ENCODE peak calls at places on chromosomes 16 and 17, in four cellular contexts. I, J, A and Y are unnamed samples.
A peak's percentile ranks its signal among the peaks of the same experiment; 100 is the strongest.

GRCh38 chr17:1134634-1135324 is 45.0 kb downstream of the ABR start:
- DNase-seq in A (no peak), I (no peak), J (no peak), Y (no peak)

GRCh38 chr16:25481636-25482035 is 210.1 kb upstream of the HS3ST4 start:
- DNase-seq in I (no peak), A (no peak), J (no peak), Y (no peak)

GRCh38 chr16:88662222-88662842 is 559 bp downstream of the MVD start:
- DNase-seq in A (no peak), I (no peak), J (no peak), Y (no peak)

GRCh38 chr17:10516065-10516464 is 2.3 kb downstream of the MYH1 start:
- DNase-seq in I (no peak), J (no peak), A (no peak), Y (no peak)

GRCh38 chr17:48915459-48916282 is 7.5 kb downstream of the UBE2Z start:
- DNase-seq in I (peak; percentile 60), J (peak; percentile 39), A (peak; percentile 94), Y (peak; percentile 74)

GRCh38 chr17:74639704-74640142 is 16.2 kb upstream of the CD300E start:
- DNase-seq in I (no peak), J (no peak), A (no peak), Y (no peak)

GRCh38 chr16:15650698-15651161 is 685 bp downstream of the NDE1 start:
- DNase-seq in J (peak; percentile 20), A (peak; percentile 11), I (no peak), Y (peak; percentile 26)

GRCh38 chr17:2453325-2453724 is 52.5 kb upstream of the MNT start:
- DNase-seq in I (no peak), A (no peak), J (no peak), Y (no peak)

GRCh38 chr16:14562691-14563491 is 67.2 kb downstream of the PARN start:
- DNase-seq in I (no peak), J (no peak), A (no peak), Y (peak; percentile 37)

GRCh38 chr16:84672276-84673202 is 24.2 kb downstream of the KLHL36 start:
- DNase-seq in A (peak; percentile 78), J (peak; percentile 71), I (no peak), Y (peak; percentile 73)

GRCh38 chr17:76307966-76308338 is at the start of gene QRICH2:
- DNase-seq in A (no peak), I (no peak), J (no peak), Y (no peak)

GRCh38 chr16:26475579-26475978 is 591.1 kb upstream of the C16orf82 start:
- DNase-seq in J (no peak), I (no peak), A (no peak), Y (no peak)

GRCh38 chr16:3021449-3022207 is 1.5 kb downstream of the TNFRSF12A start:
- DNase-seq in I (peak; percentile 88), J (peak; percentile 59), A (peak; percentile 97), Y (peak; percentile 97)

GRCh38 chr16:77307764-77308561 is 108.8 kb downstream of the SYCE1L start:
- DNase-seq in I (peak; percentile 61), J (no peak), A (peak; percentile 83), Y (peak; percentile 60)

GRCh38 chr17:41689497-41690299 is 1.0 kb downstream of the EIF1 start:
- DNase-seq in A (peak; percentile 58), I (no peak), J (peak; percentile 56), Y (peak; percentile 80)

GRCh38 chr17:28282596-28282995 is 36.4 kb upstream of the TMEM97 start:
- DNase-seq in I (peak; percentile 84), A (peak; percentile 65), J (no peak), Y (peak; percentile 92)

GRCh38 chr17:67686246-67686645 is 31.5 kb upstream of the NOL11 start:
- DNase-seq in I (no peak), J (no peak), A (no peak), Y (no peak)

GRCh38 chr16:58491-59439 is 5.1 kb downstream of the SNRNP25 start:
- DNase-seq in J (no peak), I (no peak), A (no peak), Y (no peak)

GRCh38 chr16:85637061-85637807 is 24.1 kb downstream of the GSE1 start:
- DNase-seq in A (no peak), I (no peak), J (no peak), Y (no peak)

GRCh38 chr17:7043544-7044268 is at the start of gene SLC16A11:
- DNase-seq in A (no peak), I (no peak), J (no peak), Y (peak; percentile 56)

GRCh38 chr16:56480776-56481467 is 29.6 kb downstream of the OGFOD1 start:
- DNase-seq in I (peak; percentile 3), J (no peak), A (no peak), Y (no peak)

GRCh38 chr17:17822189-17822978 is 14.4 kb downstream of the SREBF1 start:
- DNase-seq in A (no peak), J (no peak), I (no peak), Y (peak; percentile 92)

GRCh38 chr17:29089601-29090044 is 46.7 kb downstream of the PIPOX start:
- DNase-seq in J (no peak), A (no peak), I (no peak), Y (no peak)

GRCh38 chr16:84434800-84435199 is 66.5 kb downstream of the ATP2C2 start:
- DNase-seq in I (no peak), J (no peak), A (no peak), Y (no peak)

GRCh38 chr16:86531193-86531550 is 20.8 kb downstream of the FOXF1 start:
- DNase-seq in A (no peak), J (no peak), I (no peak), Y (no peak)

GRCh38 chr17:75688209-75688771 is 21.2 kb downstream of the SAP30BP start:
- DNase-seq in J (no peak), A (no peak), I (no peak), Y (peak; percentile 79)

GRCh38 chr17:66985338-66985737 is 20.8 kb downstream of the CACNG4 start:
- DNase-seq in A (no peak), J (no peak), I (no peak), Y (no peak)

GRCh38 chr17:8685396-8685795 is 54.9 kb upstream of the MYH10 start:
- DNase-seq in I (no peak), J (no peak), A (no peak), Y (no peak)

GRCh38 chr16:27436921-27437650 is 35.1 kb downstream of the IL21R start:
- DNase-seq in A (no peak), J (no peak), I (no peak), Y (no peak)

GRCh38 chr17:76178124-76178523 is 37.1 kb upstream of the FOXJ1 start:
- DNase-seq in A (no peak), I (no peak), J (no peak), Y (no peak)

GRCh38 chr17:42337442-42337841 is 49.1 kb downstream of the STAT5A start:
- DNase-seq in A (no peak), I (no peak), J (peak; percentile 40), Y (no peak)

GRCh38 chr16:58125781-58126335 is 3.3 kb downstream of the CFAP20 start:
- DNase-seq in I (no peak), A (no peak), J (no peak), Y (no peak)

GRCh38 chr17:81250286-81251090 is 11.4 kb downstream of the NDUFAF8 start:
- DNase-seq in I (no peak), J (no peak), A (no peak), Y (no peak)

GRCh38 chr16:752008-752315 is 8.6 kb upstream of the MSLN start:
- DNase-seq in J (no peak), I (no peak), A (no peak), Y (no peak)

GRCh38 chr17:18315498-18316360 is 636 bp downstream of the SMCR8 start:
- DNase-seq in A (no peak), J (no peak), I (no peak), Y (no peak)